ENCODE peak calls at places on chromosome 15, in six cellular contexts. E is GM12878, M is GM12892, A is HepG2, W is GM12891, R is H1. Q is an unnamed sample.

GRCh38 chr15:96372554-96372953 is 42.1 kb downstream of the NR2F2 start:
- DNase-seq in M (no peak), E (no peak), R (no peak), W (no peak), A (no peak), Q (no peak)

GRCh38 chr15:68674975-68675374 is 96.2 kb downstream of the CORO2B start:
- DNase-seq in W (no peak), A (no peak), M (no peak), R (no peak), E (peak), Q (no peak)

GRCh38 chr15:41851167-41851523 is 12.5 kb downstream of the PLA2G4B start:
- DNase-seq in M (no peak), A (no peak), W (no peak), E (no peak), R (no peak), Q (no peak)

GRCh38 chr15:78922527-78922926 is 22.3 kb downstream of the CTSH start:
- DNase-seq in E (no peak), W (no peak), A (no peak), M (no peak), R (peak), Q (no peak)

GRCh38 chr15:33114484-33114767 is 80.1 kb downstream of the FMN1 start:
- DNase-seq in M (no peak), A (no peak), R (no peak), E (no peak), W (no peak), Q (no peak)

GRCh38 chr15:78302579-78302978 is 3.2 kb upstream of the SKIC8 start:
- DNase-seq in M (no peak), W (no peak), A (no peak), E (no peak), R (no peak), Q (no peak)

GRCh38 chr15:100987143-100987542 is 68.0 kb downstream of the LRRK1 start:
- DNase-seq in E (no peak), W (no peak), R (no peak), A (no peak), M (no peak), Q (no peak)

GRCh38 chr15:69979269-69979668 is 118.4 kb downstream of the TLE3 start:
- DNase-seq in W (no peak), A (peak), M (peak), R (no peak), E (no peak), Q (no peak)

GRCh38 chr15:58065011-58065444 is 483 bp downstream of the ALDH1A2 start:
- DNase-seq in R (peak), W (no peak), E (no peak), A (no peak), M (no peak), Q (no peak)

GRCh38 chr15:98648654-98649537 is 557 bp downstream of the IGF1R start:
- DNase-seq in W (peak), A (no peak), E (no peak), R (no peak), M (no peak), Q (peak)

GRCh38 chr15:41820791-41821423 is 7.0 kb upstream of the JMJD7 start:
- DNase-seq in M (no peak), E (no peak), A (no peak), W (no peak), R (no peak), Q (no peak)

GRCh38 chr15:98422086-98422478 is 226.3 kb upstream of the IGF1R start:
- DNase-seq in A (no peak), M (no peak), E (no peak), W (no peak), R (no peak), Q (no peak)

GRCh38 chr15:85792102-85792731 is 2.5 kb downstream of the KLHL25 start:
- DNase-seq in W (no peak), M (no peak), A (no peak), E (no peak), R (no peak), Q (no peak)

GRCh38 chr15:76954744-76955143 is 23.2 kb downstream of the RCN2 start:
- DNase-seq in E (no peak), R (no peak), A (no peak), M (no peak), W (no peak), Q (no peak)

GRCh38 chr15:79394231-79394630 is 37.9 kb upstream of the MINAR1 start:
- DNase-seq in M (no peak), W (no peak), E (no peak), R (no peak), A (no peak), Q (no peak)

GRCh38 chr15:48667701-48668100 is 22.2 kb upstream of the FBN1 start:
- DNase-seq in W (no peak), M (no peak), A (no peak), R (no peak), E (no peak), Q (no peak)
- TF ChIP-seq TAF1 in W (no peak), M (no peak), A (no peak), R (no peak), E (no peak), Q (no peak)

DNA sequence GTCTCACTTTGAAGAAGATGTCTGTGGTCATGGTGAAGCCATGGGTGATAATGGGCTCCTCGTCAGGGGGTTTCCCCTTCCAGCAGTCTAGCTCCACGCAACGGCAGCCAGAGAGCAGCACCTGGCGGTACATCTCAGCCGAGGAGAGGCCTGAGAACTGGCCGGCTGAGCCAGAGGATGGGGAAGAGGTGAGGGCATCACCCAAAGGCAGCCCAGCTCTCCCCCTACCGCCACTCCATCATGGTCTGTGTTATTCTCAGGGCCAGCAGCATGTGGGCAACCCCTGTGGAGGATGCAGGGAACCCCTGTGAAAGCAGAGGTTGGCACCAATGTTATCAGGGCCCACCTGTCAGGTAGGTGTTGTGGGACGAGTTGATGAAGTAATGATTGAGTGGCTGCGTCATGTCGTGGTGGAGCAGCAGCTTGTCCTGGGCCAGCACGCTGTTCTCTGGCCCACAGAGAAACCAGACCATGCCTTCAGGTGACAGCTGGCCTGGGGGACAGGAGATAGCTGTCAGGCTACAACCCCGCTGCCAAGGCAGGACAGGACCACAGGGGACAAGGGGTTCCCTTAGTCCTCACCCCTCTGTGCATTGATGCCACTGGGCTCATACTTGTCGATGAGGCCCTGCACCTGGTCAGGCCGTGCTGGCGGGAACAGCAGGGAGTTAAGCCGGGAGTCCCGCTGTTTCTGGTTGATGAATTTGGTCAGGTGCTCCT is 9.4 kb downstream of the PLCB2 start:
- DNase-seq in A (no peak), W (no peak), R (no peak), E (no peak), M (no peak), Q (no peak)
- TF ChIP-seq TAF1 in A (no peak), W (no peak), R (no peak), E (no peak), M (no peak), Q (no peak)

GRCh38 chr15:88155310-88155709 is 101.2 kb downstream of the NTRK3 start:
- DNase-seq in W (no peak), M (no peak), A (no peak), R (no peak), E (no peak), Q (no peak)

GRCh38 chr15:88152672-88153071 is 103.9 kb downstream of the NTRK3 start:
- DNase-seq in R (no peak), M (no peak), W (no peak), A (no peak), E (no peak), Q (peak)
- TF ChIP-seq TAF1 in R (no peak), M (no peak), W (no peak), A (no peak), E (no peak), Q (no peak)

GRCh38 chr15:28954466-28955159 is 68.8 kb downstream of the APBA2 start:
- DNase-seq in M (no peak), R (peak), W (no peak), A (no peak), E (no peak), Q (no peak)

GRCh38 chr15:28955160-28955502 is 69.4 kb downstream of the APBA2 start:
- DNase-seq in E (peak), M (no peak), R (peak), A (no peak), W (no peak), Q (peak)

GRCh38 chr15:28955686-28956421 is 70.1 kb downstream of the APBA2 start:
- DNase-seq in E (no peak), R (peak), A (no peak), W (no peak), M (no peak), Q (no peak)

GRCh38 chr15:28952666-28953491 is 67.1 kb downstream of the APBA2 start:
- DNase-seq in A (no peak), M (no peak), E (no peak), W (no peak), R (peak), Q (peak)

DNA sequence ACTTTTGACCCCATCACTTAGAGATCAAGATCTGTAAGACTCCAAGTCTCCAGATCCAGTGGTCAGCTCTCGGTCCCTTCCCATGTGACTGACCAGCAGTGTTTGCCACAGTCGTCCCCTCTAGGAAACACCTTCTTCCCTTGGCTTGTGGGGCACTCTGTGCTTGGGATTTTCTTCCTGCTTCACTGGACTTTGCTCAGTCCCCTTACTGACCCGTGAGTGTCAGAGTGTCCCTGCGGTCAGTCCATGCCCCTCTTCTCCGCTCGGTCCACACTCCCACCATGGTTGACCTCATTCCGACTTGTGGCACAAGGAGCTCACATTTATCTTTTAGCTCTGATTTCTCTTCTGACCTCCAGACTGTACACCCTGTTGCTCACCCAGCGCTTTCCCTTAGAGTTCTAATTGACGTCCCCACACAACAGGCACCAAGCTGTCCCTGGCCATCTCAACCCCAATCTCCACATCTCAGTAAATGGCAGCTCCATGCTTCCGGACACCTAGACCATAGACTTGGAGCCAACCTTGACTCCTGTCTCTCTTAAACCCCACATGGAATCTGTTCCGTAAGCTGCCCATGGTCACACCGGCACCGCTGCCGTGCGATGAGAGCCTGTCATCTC is 67.9 kb downstream of the APBA2 start:
- DNase-seq in A (no peak), R (no peak), M (no peak), W (no peak), E (no peak), Q (no peak)
- TF ChIP-seq TAF1 in A (no peak), R (no peak), M (no peak), W (no peak), E (no peak), Q (no peak)

GRCh38 chr15:48273047-48273446 is 58.2 kb upstream of the DUT start:
- DNase-seq in W (no peak), A (no peak), M (no peak), R (no peak), E (no peak), Q (no peak)
- TF ChIP-seq TAF1 in W (no peak), A (no peak), M (no peak), R (no peak), E (no peak), Q (no peak)

GRCh38 chr15:65355173-65355982 is 22.4 kb downstream of the IGDCC3 start:
- DNase-seq in W (no peak), A (peak), E (no peak), R (peak), M (no peak), Q (peak)
- TF ChIP-seq TAF1 in W (no peak), A (no peak), E (no peak), R (peak), M (no peak), Q (no peak)

DNA sequence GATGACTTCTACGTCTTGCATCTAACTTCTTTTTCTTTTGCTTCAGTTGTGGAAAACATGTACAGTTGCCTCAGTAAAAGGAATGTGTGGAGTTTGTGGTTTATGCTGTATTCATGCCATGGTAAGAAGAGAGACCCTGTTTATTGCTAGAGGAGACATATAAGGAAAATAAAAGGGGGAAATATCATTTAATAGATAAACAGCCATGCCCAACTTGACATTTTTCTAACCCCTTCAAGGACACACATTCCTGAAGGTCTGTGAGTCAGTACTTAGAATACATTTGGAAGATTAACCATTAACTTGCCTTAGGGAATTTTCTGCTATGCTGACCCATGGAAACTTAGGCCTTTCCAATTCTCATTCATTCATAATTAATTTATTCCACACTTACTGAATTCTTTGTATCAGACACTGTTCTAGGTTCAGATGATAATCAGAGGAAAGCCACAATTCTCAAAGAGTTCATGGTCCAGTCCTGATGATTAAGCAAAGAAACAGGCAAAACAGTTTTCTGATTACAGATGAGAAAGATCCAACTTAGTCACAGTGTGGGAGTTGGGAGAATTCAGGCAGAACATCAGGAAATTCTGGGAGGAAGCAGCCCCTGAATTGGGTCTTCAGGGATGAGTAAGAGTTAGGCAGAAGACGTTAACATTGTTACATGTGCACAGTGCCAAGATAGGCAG is 329.8 kb upstream of the RASGRP1 start:
- DNase-seq in W (no peak), A (no peak), R (no peak), M (no peak), E (no peak), Q (no peak)
- TF ChIP-seq TAF1 in W (no peak), A (no peak), R (no peak), M (no peak), E (no peak), Q (no peak)

GRCh38 chr15:93086791-93087190 is 2.2 kb downstream of the RGMA start:
- DNase-seq in R (no peak), A (no peak), M (no peak), W (no peak), E (no peak), Q (no peak)

GRCh38 chr15:93088200-93088980 is 621 bp downstream of the RGMA start:
- DNase-seq in M (no peak), E (no peak), A (no peak), W (no peak), R (peak), Q (peak)

GRCh38 chr15:93089855-93090305 is 869 bp upstream of the RGMA start:
- DNase-seq in E (no peak), A (no peak), W (no peak), M (no peak), R (no peak), Q (no peak)

GRCh38 chr15:93088981-93089854 is at the start of gene RGMA:
- DNase-seq in W (no peak), M (no peak), E (no peak), R (peak), A (no peak), Q (peak)

DNA sequence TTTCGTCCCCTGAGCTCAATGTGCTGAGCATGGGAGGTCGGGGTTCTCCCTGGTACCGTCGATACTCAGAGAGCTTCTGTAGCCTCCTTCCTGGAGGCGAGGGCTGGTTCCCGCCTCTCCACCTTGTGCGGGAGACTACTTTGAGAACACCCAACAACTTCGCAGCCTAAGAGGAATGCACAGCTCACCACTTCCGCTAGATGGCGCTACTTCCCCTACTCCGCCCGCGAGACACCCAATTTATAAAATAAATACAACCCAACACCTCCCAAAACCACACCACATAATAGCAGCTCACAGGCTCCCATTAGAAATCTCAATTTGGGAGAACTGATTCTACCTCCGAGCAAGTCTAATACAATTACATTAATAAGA is 1.2 kb downstream of the RGMA start:
- DNase-seq in M (no peak), R (peak), W (peak), A (peak), E (peak), Q (peak)
- TF ChIP-seq TAF1 in M (no peak), R (peak), W (no peak), A (no peak), E (no peak), Q (no peak)

GRCh38 chr15:39581501-39582285 is 814 bp downstream of the THBS1 start:
- DNase-seq in M (peak), W (no peak), A (peak), E (no peak), R (no peak), Q (peak)
- TF ChIP-seq TAF1 in M (no peak), W (no peak), A (no peak), E (no peak), R (no peak), Q (no peak)

GRCh38 chr15:83424101-83424500 is 23.0 kb upstream of the SH3GL3 start:
- DNase-seq in W (no peak), A (no peak), M (no peak), R (no peak), E (no peak), Q (no peak)

GRCh38 chr15:83422541-83422940 is 24.6 kb upstream of the SH3GL3 start:
- DNase-seq in M (no peak), E (no peak), R (no peak), W (no peak), A (no peak), Q (no peak)

DNA sequence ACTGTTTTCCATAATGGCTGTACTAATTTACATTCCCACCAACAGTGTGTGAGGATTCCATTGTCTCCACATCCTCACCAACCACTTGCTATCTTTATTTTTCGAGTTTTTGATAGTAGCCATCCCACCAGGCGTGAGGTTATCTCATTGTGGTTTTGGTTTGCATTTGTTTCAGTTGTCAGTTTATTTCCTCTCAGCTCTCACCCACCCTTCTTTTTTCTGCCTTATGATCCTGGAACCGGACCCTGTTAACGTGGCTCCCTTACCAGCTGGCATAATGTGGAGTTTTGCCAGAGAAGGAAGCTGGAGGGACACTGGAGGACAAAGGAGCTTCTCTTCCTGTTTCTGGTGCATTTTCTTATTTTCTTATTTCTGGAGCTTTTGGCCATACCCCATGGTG is 25.1 kb upstream of the SH3GL3 start:
- DNase-seq in E (no peak), A (no peak), R (no peak), W (no peak), M (no peak), Q (no peak)
- TF ChIP-seq TAF1 in E (no peak), A (no peak), R (no peak), W (no peak), M (no peak), Q (no peak)

Q was measured in SK-N-SH.